ENCODE peak calls at places on chromosomes 3 and 15, in five cellular contexts. T, L, C, K and R are unnamed samples.
A peak's percentile ranks its signal among the peaks of the same experiment; 100 is the strongest.

GRCh38 chr15:47924381-47924780 is 196.4 kb upstream of the SLC24A5 start:
- DNase-seq in C (no peak), K (no peak), L (no peak), T (no peak), R (no peak)

GRCh38 chr15:49815937-49816336 is 195.1 kb downstream of the DTWD1 start:
- DNase-seq in T (peak; percentile 4), K (no peak), L (no peak), C (no peak), R (peak; percentile 25)

GRCh38 chr3:114660124-114660523 is 366.3 kb downstream of the TIGIT start:
- DNase-seq in C (no peak), L (no peak), K (no peak), T (no peak), R (no peak)

GRCh38 chr15:31197497-31198414 is 96.2 kb upstream of the TRPM1 start:
- DNase-seq in C (no peak), T (no peak), L (peak; percentile 59), K (peak; percentile 76), R (peak; percentile 50)

GRCh38 chr3:30004481-30004880 is 601.9 kb upstream of the TGFBR2 start:
- DNase-seq in C (no peak), L (no peak), K (no peak), T (no peak), R (no peak)

GRCh38 chr3:65810277-65810676 is 228.4 kb downstream of the MAGI1 start:
- DNase-seq in K (no peak), C (no peak), L (no peak), T (no peak), R (no peak)

GRCh38 chr3:46708401-46709146 is 7.4 kb downstream of the TMIE start:
- DNase-seq in L (peak; percentile 28), T (no peak), K (no peak), C (no peak), R (no peak)

GRCh38 chr15:31525988-31526665 is 199.5 kb downstream of the KLF13 start:
- DNase-seq in L (no peak), C (no peak), T (no peak), K (no peak), R (no peak)

GRCh38 chr3:132652640-132653270 is 6.9 kb downstream of the ACAD11 start:
- DNase-seq in K (no peak), C (no peak), L (no peak), T (no peak), R (no peak)

GRCh38 chr3:152621006-152621868 is 213.7 kb upstream of the P2RY1 start:
- DNase-seq in C (no peak), L (no peak), K (no peak), T (no peak), R (no peak)

GRCh38 chr15:74316116-74316515 is 51.3 kb downstream of the CYP11A1 start:
- DNase-seq in L (no peak), C (no peak), K (no peak), T (no peak), R (no peak)

GRCh38 chr15:25058080-25058785 is 103.4 kb downstream of the SNRPN start:
- DNase-seq in L (peak; percentile 11), T (no peak), C (no peak), K (no peak), R (no peak)

GRCh38 chr3:55583475-55583874 is 96.4 kb upstream of the WNT5A start:
- DNase-seq in K (no peak), T (no peak), C (no peak), L (no peak), R (no peak)

GRCh38 chr3:38823186-38823585 is 7.2 kb upstream of the SCN10A start:
- DNase-seq in L (no peak), K (no peak), T (no peak), C (no peak), R (no peak)

GRCh38 chr3:53303549-53303948 is 43.8 kb downstream of the DCP1A start:
- DNase-seq in L (no peak), K (no peak), C (no peak), T (no peak), R (no peak)

GRCh38 chr3:13876451-13876850 is 3.4 kb downstream of the WNT7A start:
- DNase-seq in T (no peak), L (no peak), C (no peak), K (no peak), R (no peak)

GRCh38 chr3:33437556-33438283 is 2.5 kb downstream of the UBP1 start:
- DNase-seq in T (no peak), C (no peak), L (no peak), K (no peak), R (no peak)

GRCh38 chr3:143644370-143645089 is 203.7 kb downstream of the SLC9A9 start:
- DNase-seq in C (no peak), L (no peak), K (peak; percentile 42), T (peak; percentile 35), R (no peak)

GRCh38 chr3:181723064-181723463 is 11.3 kb downstream of the SOX2 start:
- DNase-seq in K (no peak), C (no peak), L (no peak), T (no peak), R (no peak)

GRCh38 chr15:45611305-45611704 is 23.5 kb upstream of the SQOR start:
- DNase-seq in C (no peak), K (peak; percentile 31), L (no peak), T (no peak), R (no peak)

GRCh38 chr3:184815046-184815930 is 3.3 kb downstream of the VPS8 start:
- DNase-seq in K (no peak), T (no peak), L (no peak), C (no peak), R (no peak)

GRCh38 chr3:189455796-189456195 is 175.4 kb upstream of the TP63 start:
- DNase-seq in T (no peak), C (no peak), L (no peak), K (no peak), R (no peak)

GRCh38 chr3:66206806-66207205 is 14.0 kb upstream of the SLC25A26 start:
- DNase-seq in T (no peak), K (no peak), L (no peak), C (no peak), R (no peak)

GRCh38 chr3:75272708-75273107 is 391.4 kb upstream of the FRG2C start:
- DNase-seq in L (no peak), T (no peak), K (no peak), C (no peak), R (no peak)

GRCh38 chr15:60580650-60581415 is 101.9 kb upstream of the ICE2 start:
- DNase-seq in T (no peak), C (no peak), K (no peak), L (peak; percentile 76), R (no peak)

GRCh38 chr3:26449996-26450395 is 172.6 kb upstream of the LRRC3B start:
- DNase-seq in T (no peak), L (no peak), K (no peak), C (no peak), R (no peak)

GRCh38 chr15:48842501-48842900 is 31.6 kb upstream of the CEP152 start:
- DNase-seq in K (no peak), C (no peak), T (no peak), L (no peak), R (no peak)

GRCh38 chr3:72655758-72656157 is 192.5 kb downstream of the SHQ1 start:
- DNase-seq in T (no peak), C (no peak), K (no peak), L (no peak), R (no peak)

GRCh38 chr3:177596822-177597271 is 399.6 kb upstream of the TBL1XR1 start:
- DNase-seq in C (no peak), L (no peak), T (peak; percentile 43), K (no peak), R (no peak)

GRCh38 chr3:61650276-61650675 is 88.9 kb downstream of the PTPRG start:
- DNase-seq in K (no peak), T (no peak), L (no peak), C (no peak), R (no peak)

GRCh38 chr3:11335056-11335608 is 62.9 kb downstream of the ATG7 start:
- DNase-seq in T (no peak), K (peak; percentile 66), C (no peak), L (no peak), R (no peak)

GRCh38 chr3:179264456-179264855 is 13.5 kb upstream of the KCNMB3 start:
- DNase-seq in K (no peak), L (no peak), T (no peak), C (no peak), R (no peak)

GRCh38 chr3:50227390-50228183 is 8.4 kb upstream of the GNAI2 start:
- DNase-seq in C (peak; percentile 84), T (peak; percentile 86), L (peak; percentile 93), K (peak; percentile 95), R (peak; percentile 82)

GRCh38 chr3:54572197-54572895 is 355.5 kb downstream of the LRTM1 start:
- DNase-seq in L (no peak), T (no peak), K (no peak), C (no peak), R (no peak)